ENCODE peak calls at places on chromosome 15, in five cellular contexts. One of them, this sample, is unnamed.

GRCh38 chr15:74794970-74795349 is 13.1 kb downstream of the CSK start:
- DNase-seq in ELR: no peak
- DNase-seq in C1 segment of cervical spinal cord: no peak
- DNase-seq in lower leg skin: no peak
- DNase-seq in retina: no peak
- DNase-seq in this sample: no peak

GRCh38 chr15:44656241-44656640 is 7.2 kb downstream of the SPG11 start:
- DNase-seq in ELR: no peak
- DNase-seq in C1 segment of cervical spinal cord: no peak
- DNase-seq in lower leg skin: no peak
- DNase-seq in retina: no peak
- DNase-seq in this sample: no peak

GRCh38 chr15:63156708-63157065 is 590 bp downstream of the RPS27L start:
- DNase-seq in ELR: peak; percentile 60
- DNase-seq in C1 segment of cervical spinal cord: peak; percentile 52
- DNase-seq in lower leg skin: peak; percentile 38
- DNase-seq in retina: no peak
- DNase-seq in this sample: no peak

GRCh38 chr15:34038023-34038403 is 991 bp downstream of the AVEN start:
- DNase-seq in ELR: no peak
- DNase-seq in C1 segment of cervical spinal cord: no peak
- DNase-seq in lower leg skin: no peak
- DNase-seq in retina: no peak
- DNase-seq in this sample: no peak

GRCh38 chr15:68281008-68281407 is 3.5 kb downstream of the FEM1B start:
- DNase-seq in ELR: no peak
- DNase-seq in C1 segment of cervical spinal cord: no peak
- DNase-seq in lower leg skin: no peak
- DNase-seq in retina: no peak
- DNase-seq in this sample: no peak

GRCh38 chr15:71730277-71731144 is 79.8 kb upstream of the NR2E3 start:
- DNase-seq in ELR: peak; percentile 74
- DNase-seq in C1 segment of cervical spinal cord: peak; percentile 4
- DNase-seq in lower leg skin: peak; percentile 44
- DNase-seq in retina: peak; percentile 61
- DNase-seq in this sample: peak; percentile 71

GRCh38 chr15:90529369-90530249 is at the start of gene CRTC3:
- DNase-seq in ELR: peak; percentile 65
- DNase-seq in C1 segment of cervical spinal cord: peak; percentile 71
- DNase-seq in lower leg skin: peak; percentile 25
- DNase-seq in retina: peak; percentile 84
- DNase-seq in this sample: peak; percentile 62

GRCh38 chr15:31803388-31803884 is 226.9 kb upstream of the CHRNA7 start:
- DNase-seq in ELR: no peak
- DNase-seq in C1 segment of cervical spinal cord: no peak
- DNase-seq in lower leg skin: no peak
- DNase-seq in retina: no peak
- DNase-seq in this sample: no peak

GRCh38 chr15:61915640-61916039 is 144.6 kb downstream of the VPS13C start:
- DNase-seq in ELR: no peak
- DNase-seq in C1 segment of cervical spinal cord: no peak
- DNase-seq in lower leg skin: no peak
- DNase-seq in retina: no peak
- DNase-seq in this sample: no peak

GRCh38 chr15:62360286-62360685 is 195.2 kb upstream of the C2CD4B start:
- DNase-seq in ELR: no peak
- DNase-seq in C1 segment of cervical spinal cord: no peak
- DNase-seq in lower leg skin: no peak
- DNase-seq in retina: peak; percentile 36
- DNase-seq in this sample: no peak

GRCh38 chr15:53328341-53328740 is 431.1 kb downstream of the WDR72 start:
- DNase-seq in ELR: no peak
- DNase-seq in C1 segment of cervical spinal cord: no peak
- DNase-seq in lower leg skin: no peak
- DNase-seq in retina: no peak
- DNase-seq in this sample: no peak

GRCh38 chr15:100810831-100811230 is 68.8 kb upstream of the ALDH1A3 start:
- DNase-seq in ELR: no peak
- DNase-seq in C1 segment of cervical spinal cord: no peak
- DNase-seq in lower leg skin: no peak
- DNase-seq in retina: no peak
- DNase-seq in this sample: no peak

GRCh38 chr15:61069369-61070075 is 159.6 kb downstream of the RORA start:
- DNase-seq in ELR: no peak
- DNase-seq in C1 segment of cervical spinal cord: no peak
- DNase-seq in lower leg skin: no peak
- DNase-seq in retina: no peak
- DNase-seq in this sample: no peak

This sample was measured in NAMALWA.